ENCODE peak calls at places on chromosomes 16 and 17, in seven cellular contexts. C, X, I, Z, N, L and J are unnamed samples.

GRCh38 chr17:41507315-41507880 is 2.0 kb upstream of the KRT13 start:
- DNase-seq in C (no peak), X (no peak), I (no peak), Z (no peak), N (no peak), L (no peak), J (no peak)

GRCh38 chr16:84579936-84580335 is 37.9 kb downstream of the COTL1 start:
- DNase-seq in C (no peak), X (no peak), I (no peak), Z (no peak), N (no peak), L (no peak), J (no peak)

GRCh38 chr17:4142107-4142900 is 526 bp downstream of the ZZEF1 start:
- DNase-seq in C (peak; percentile 81), X (peak; percentile 25), I (no peak), Z (no peak), N (peak; percentile 42), L (peak; percentile 54), J (peak; percentile 78)

GRCh38 chr17:42682400-42683384 is at the start of gene CNTNAP1:
- DNase-seq in C (no peak), X (peak; percentile 59), I (peak; percentile 79), Z (no peak), N (peak; percentile 54), L (peak; percentile 47), J (peak; percentile 89)

GRCh38 chr17:64343833-64344637 is 46.6 kb downstream of the PECAM1 start:
- DNase-seq in C (no peak), X (peak; percentile 47), I (peak; percentile 42), Z (no peak), N (peak; percentile 63), L (no peak), J (peak; percentile 88)

GRCh38 chr17:76314392-76315227 is 6.5 kb upstream of the QRICH2 start:
- DNase-seq in C (no peak), X (no peak), I (no peak), Z (no peak), N (no peak), L (no peak), J (no peak)

GRCh38 chr17:66978514-66979061 is 14.1 kb downstream of the CACNG4 start:
- DNase-seq in C (no peak), X (no peak), I (no peak), Z (no peak), N (no peak), L (no peak), J (no peak)

GRCh38 chr17:46949291-46950174 is 26.6 kb downstream of the GOSR2 start:
- DNase-seq in C (no peak), X (peak; percentile 43), I (no peak), Z (no peak), N (no peak), L (no peak), J (peak; percentile 66)

GRCh38 chr16:11196286-11196828 is 59.6 kb downstream of the SOCS1 start:
- DNase-seq in C (no peak), X (peak; percentile 17), I (no peak), Z (no peak), N (no peak), L (no peak), J (no peak)

GRCh38 chr16:66315210-66315825 is 51.2 kb upstream of the CDH5 start:
- DNase-seq in C (peak; percentile 81), X (peak; percentile 53), I (peak; percentile 88), Z (peak; percentile 9), N (peak; percentile 68), L (peak; percentile 70), J (peak; percentile 80)

GRCh38 chr17:6472517-6472916 is 28.3 kb downstream of the PIMREG start:
- DNase-seq in C (no peak), X (no peak), I (no peak), Z (no peak), N (no peak), L (no peak), J (no peak)

GRCh38 chr16:80123189-80123588 is 417.6 kb upstream of the DYNLRB2 start:
- DNase-seq in C (no peak), X (peak; percentile 9), I (no peak), Z (no peak), N (no peak), L (no peak), J (peak; percentile 55)

GRCh38 chr17:27558842-27559505 is 72.0 kb upstream of the LGALS9 start:
- DNase-seq in C (no peak), X (no peak), I (no peak), Z (no peak), N (no peak), L (no peak), J (no peak)

GRCh38 chr17:55664287-55664686 is 58.4 kb downstream of the TMEM100 start:
- DNase-seq in C (no peak), X (no peak), I (no peak), Z (peak; percentile 46), N (no peak), L (no peak), J (no peak)

GRCh38 chr17:27423651-27424050 is 32.6 kb upstream of the KSR1 start:
- DNase-seq in C (no peak), X (peak; percentile 15), I (no peak), Z (no peak), N (no peak), L (no peak), J (peak; percentile 24)

GRCh38 chr17:63823659-63824331 is 3.4 kb upstream of the PSMC5 start:
- DNase-seq in C (no peak), X (no peak), I (no peak), Z (no peak), N (no peak), L (no peak), J (no peak)

GRCh38 chr17:78674156-78674555 is 97.0 kb upstream of the DNAH17 start:
- DNase-seq in C (no peak), X (no peak), I (no peak), Z (no peak), N (no peak), L (no peak), J (no peak)

GRCh38 chr17:6052926-6053325 is 17.3 kb upstream of the WSCD1 start:
- DNase-seq in C (no peak), X (no peak), I (no peak), Z (no peak), N (no peak), L (no peak), J (no peak)

GRCh38 chr16:85335584-85336492 is 223.6 kb upstream of the CIBAR2 start:
- DNase-seq in C (no peak), X (no peak), I (no peak), Z (no peak), N (peak; percentile 30), L (no peak), J (peak; percentile 62)

GRCh38 chr17:75159196-75160031 is 5.1 kb upstream of the JPT1 start:
- DNase-seq in C (no peak), X (peak; percentile 42), I (no peak), Z (no peak), N (peak; percentile 32), L (no peak), J (peak; percentile 52)

GRCh38 chr17:351875-352420 is 659 bp downstream of the RPH3AL start:
- DNase-seq in C (no peak), X (no peak), I (no peak), Z (no peak), N (no peak), L (no peak), J (no peak)

GRCh38 chr16:15807603-15808009 is 49.2 kb downstream of the MYH11 start:
- DNase-seq in C (peak; percentile 92), X (no peak), I (peak; percentile 38), Z (no peak), N (no peak), L (no peak), J (no peak)

GRCh38 chr17:37261286-37261685 is 114.5 kb upstream of the C17orf78 start:
- DNase-seq in C (no peak), X (no peak), I (no peak), Z (no peak), N (no peak), L (no peak), J (peak; percentile 11)

GRCh38 chr17:14038206-14038605 is 31.1 kb upstream of the COX10 start:
- DNase-seq in C (no peak), X (peak; percentile 60), I (no peak), Z (no peak), N (no peak), L (no peak), J (peak; percentile 58)

GRCh38 chr16:477287-477686 is 50.2 kb upstream of the CAPN15 start:
- DNase-seq in C (no peak), X (no peak), I (no peak), Z (no peak), N (no peak), L (no peak), J (no peak)

GRCh38 chr16:89574681-89575246 is 794 bp upstream of the CPNE7 start:
- DNase-seq in C (no peak), X (peak; percentile 63), I (peak; percentile 99), Z (peak; percentile 45), N (peak; percentile 75), L (peak; percentile 60), J (peak; percentile 93)

GRCh38 chr17:21020622-21021021 is 22.2 kb downstream of the USP22 start:
- DNase-seq in C (no peak), X (no peak), I (no peak), Z (no peak), N (no peak), L (no peak), J (no peak)

GRCh38 chr17:33091271-33091670 is 99.6 kb downstream of the SPACA3 start:
- DNase-seq in C (no peak), X (no peak), I (no peak), Z (no peak), N (no peak), L (no peak), J (no peak)